ENCODE peak calls at places on chromosomes 12 and 14, in five cellular contexts. One of them, this sample, is unnamed.

GRCh38 chr12:118119449-118119879 is 15.7 kb upstream of the VSIG10 start:
- DNase-seq in colonic mucosa: no peak
- DNase-seq in HFFc6: no peak
- DNase-seq in CD4-positive, alpha-beta T cell: no peak
- DNase-seq in AG04450: no peak
- DNase-seq in this sample: no peak

GRCh38 chr14:92596328-92596943 is 82.9 kb downstream of the RIN3 start:
- DNase-seq in colonic mucosa: no peak
- DNase-seq in AG04450: no peak
- DNase-seq in HFFc6: no peak
- DNase-seq in CD4-positive, alpha-beta T cell: no peak
- DNase-seq in this sample: no peak

GRCh38 chr12:26271889-26272492 is 76.6 kb downstream of the SSPN start:
- DNase-seq in HFFc6: peak
- DNase-seq in AG04450: peak
- DNase-seq in CD4-positive, alpha-beta T cell: no peak
- DNase-seq in colonic mucosa: peak
- DNase-seq in this sample: no peak

GRCh38 chr12:6653342-6653741 is 6.1 kb upstream of the ACRBP start:
- DNase-seq in HFFc6: no peak
- DNase-seq in colonic mucosa: no peak
- DNase-seq in CD4-positive, alpha-beta T cell: no peak
- DNase-seq in AG04450: no peak
- DNase-seq in this sample: no peak

GRCh38 chr12:42905419-42905705 is 315.8 kb upstream of the PRICKLE1 start:
- DNase-seq in colonic mucosa: no peak
- DNase-seq in CD4-positive, alpha-beta T cell: no peak
- DNase-seq in AG04450: no peak
- DNase-seq in HFFc6: no peak
- DNase-seq in this sample: no peak

GRCh38 chr12:87924149-87924548 is 105.1 kb downstream of the C12orf50 start:
- DNase-seq in CD4-positive, alpha-beta T cell: no peak
- DNase-seq in colonic mucosa: no peak
- DNase-seq in AG04450: no peak
- DNase-seq in HFFc6: no peak
- DNase-seq in this sample: no peak

GRCh38 chr14:24403294-24404013 is 4.7 kb downstream of the NYNRIN start:
- DNase-seq in colonic mucosa: no peak
- DNase-seq in CD4-positive, alpha-beta T cell: no peak
- DNase-seq in HFFc6: peak
- DNase-seq in AG04450: no peak
- DNase-seq in this sample: no peak

GRCh38 chr14:105500726-105501101 is 9.7 kb downstream of the TEDC1 start:
- DNase-seq in AG04450: no peak
- DNase-seq in CD4-positive, alpha-beta T cell: no peak
- DNase-seq in HFFc6: no peak
- DNase-seq in colonic mucosa: no peak
- DNase-seq in this sample: no peak

GRCh38 chr14:81727243-81727642 is 193.6 kb upstream of the SEL1L start:
- DNase-seq in AG04450: no peak
- DNase-seq in colonic mucosa: no peak
- DNase-seq in CD4-positive, alpha-beta T cell: no peak
- DNase-seq in HFFc6: no peak
- DNase-seq in this sample: no peak

GRCh38 chr12:104083769-104084475 is 19.6 kb downstream of the HCFC2 start:
- DNase-seq in colonic mucosa: no peak
- DNase-seq in AG04450: no peak
- DNase-seq in CD4-positive, alpha-beta T cell: no peak
- DNase-seq in HFFc6: no peak
- DNase-seq in this sample: no peak

GRCh38 chr14:102774391-102775153 is 2.7 kb upstream of the TRAF3 start:
- DNase-seq in HFFc6: peak
- DNase-seq in colonic mucosa: peak
- DNase-seq in CD4-positive, alpha-beta T cell: peak
- DNase-seq in AG04450: no peak
- DNase-seq in this sample: no peak

GRCh38 chr12:111368291-111368683 is 608 bp downstream of the PHETA1 start:
- DNase-seq in colonic mucosa: peak
- DNase-seq in AG04450: no peak
- DNase-seq in CD4-positive, alpha-beta T cell: no peak
- DNase-seq in HFFc6: no peak
- DNase-seq in this sample: no peak

GRCh38 chr14:93033983-93034670 is 81.6 kb downstream of the ITPK1 start:
- DNase-seq in AG04450: no peak
- DNase-seq in HFFc6: no peak
- DNase-seq in colonic mucosa: no peak
- DNase-seq in CD4-positive, alpha-beta T cell: peak
- DNase-seq in this sample: no peak

GRCh38 chr12:12333407-12333831 is 16.6 kb downstream of the MANSC1 start:
- DNase-seq in HFFc6: no peak
- DNase-seq in AG04450: peak
- DNase-seq in colonic mucosa: peak
- DNase-seq in CD4-positive, alpha-beta T cell: no peak
- DNase-seq in this sample: no peak

GRCh38 chr12:125330645-125331341 is 265.6 kb downstream of the AACS start:
- DNase-seq in colonic mucosa: peak
- DNase-seq in AG04450: no peak
- DNase-seq in CD4-positive, alpha-beta T cell: peak
- DNase-seq in HFFc6: no peak
- DNase-seq in this sample: no peak

GRCh38 chr12:67068204-67068731 is 200.9 kb upstream of the CAND1 start:
- DNase-seq in CD4-positive, alpha-beta T cell: no peak
- DNase-seq in HFFc6: no peak
- DNase-seq in colonic mucosa: peak
- DNase-seq in AG04450: no peak
- DNase-seq in this sample: no peak

GRCh38 chr12:7667025-7667575 is 1.4 kb upstream of the APOBEC1 start:
- DNase-seq in colonic mucosa: no peak
- DNase-seq in AG04450: no peak
- DNase-seq in CD4-positive, alpha-beta T cell: no peak
- DNase-seq in HFFc6: peak
- DNase-seq in this sample: no peak

GRCh38 chr14:29603721-29604120 is 323.9 kb downstream of the PRKD1 start:
- DNase-seq in HFFc6: no peak
- DNase-seq in AG04450: no peak
- DNase-seq in colonic mucosa: no peak
- DNase-seq in CD4-positive, alpha-beta T cell: no peak
- DNase-seq in this sample: no peak

GRCh38 chr12:58710896-58711295 is 209.4 kb downstream of the LRIG3 start:
- DNase-seq in CD4-positive, alpha-beta T cell: no peak
- DNase-seq in colonic mucosa: no peak
- DNase-seq in HFFc6: no peak
- DNase-seq in AG04450: no peak
- DNase-seq in this sample: no peak

GRCh38 chr14:24272442-24272841 is 1.0 kb upstream of the RABGGTA start:
- DNase-seq in colonic mucosa: no peak
- DNase-seq in AG04450: no peak
- DNase-seq in HFFc6: no peak
- DNase-seq in CD4-positive, alpha-beta T cell: no peak
- DNase-seq in this sample: no peak

GRCh38 chr14:33165926-33166289 is 227.2 kb downstream of the NPAS3 start:
- DNase-seq in CD4-positive, alpha-beta T cell: no peak
- DNase-seq in HFFc6: no peak
- DNase-seq in colonic mucosa: no peak
- DNase-seq in AG04450: no peak
- DNase-seq in this sample: no peak

GRCh38 chr14:92573761-92574498 is 60.3 kb downstream of the RIN3 start:
- DNase-seq in colonic mucosa: no peak
- DNase-seq in HFFc6: no peak
- DNase-seq in AG04450: no peak
- DNase-seq in CD4-positive, alpha-beta T cell: no peak
- DNase-seq in this sample: no peak

GRCh38 chr12:106342397-106343212 is 14.9 kb upstream of the POLR3B start:
- DNase-seq in CD4-positive, alpha-beta T cell: no peak
- DNase-seq in HFFc6: peak
- DNase-seq in colonic mucosa: peak
- DNase-seq in AG04450: no peak
- DNase-seq in this sample: peak

GRCh38 chr12:60947533-60947932 is 1312.7 kb upstream of the USP15 start:
- DNase-seq in CD4-positive, alpha-beta T cell: no peak
- DNase-seq in AG04450: no peak
- DNase-seq in colonic mucosa: no peak
- DNase-seq in HFFc6: no peak
- DNase-seq in this sample: no peak

GRCh38 chr12:117561990-117562389 is 200.6 kb upstream of the NOS1 start:
- DNase-seq in AG04450: no peak
- DNase-seq in HFFc6: no peak
- DNase-seq in CD4-positive, alpha-beta T cell: no peak
- DNase-seq in colonic mucosa: no peak
- DNase-seq in this sample: no peak

GRCh38 chr14:73180385-73180805 is 44.1 kb downstream of the PSEN1 start:
- DNase-seq in AG04450: peak
- DNase-seq in colonic mucosa: no peak
- DNase-seq in HFFc6: peak
- DNase-seq in CD4-positive, alpha-beta T cell: no peak
- DNase-seq in this sample: peak

GRCh38 chr14:38882533-38882932 is 220.5 kb downstream of the SEC23A start:
- DNase-seq in AG04450: no peak
- DNase-seq in CD4-positive, alpha-beta T cell: no peak
- DNase-seq in colonic mucosa: no peak
- DNase-seq in HFFc6: no peak
- DNase-seq in this sample: no peak

GRCh38 chr12:109726511-109727038 is 12.9 kb downstream of the FAM222A start:
- DNase-seq in AG04450: no peak
- DNase-seq in colonic mucosa: no peak
- DNase-seq in HFFc6: no peak
- DNase-seq in CD4-positive, alpha-beta T cell: no peak
- DNase-seq in this sample: no peak

GRCh38 chr12:40946612-40947194 is 241.4 kb upstream of the PDZRN4 start:
- DNase-seq in colonic mucosa: no peak
- DNase-seq in CD4-positive, alpha-beta T cell: no peak
- DNase-seq in AG04450: no peak
- DNase-seq in HFFc6: peak
- DNase-seq in this sample: peak

GRCh38 chr12:14810953-14811483 is 3.0 kb downstream of the SMCO3 start:
- DNase-seq in HFFc6: peak
- DNase-seq in CD4-positive, alpha-beta T cell: no peak
- DNase-seq in colonic mucosa: peak
- DNase-seq in AG04450: no peak
- DNase-seq in this sample: no peak

DNA sequence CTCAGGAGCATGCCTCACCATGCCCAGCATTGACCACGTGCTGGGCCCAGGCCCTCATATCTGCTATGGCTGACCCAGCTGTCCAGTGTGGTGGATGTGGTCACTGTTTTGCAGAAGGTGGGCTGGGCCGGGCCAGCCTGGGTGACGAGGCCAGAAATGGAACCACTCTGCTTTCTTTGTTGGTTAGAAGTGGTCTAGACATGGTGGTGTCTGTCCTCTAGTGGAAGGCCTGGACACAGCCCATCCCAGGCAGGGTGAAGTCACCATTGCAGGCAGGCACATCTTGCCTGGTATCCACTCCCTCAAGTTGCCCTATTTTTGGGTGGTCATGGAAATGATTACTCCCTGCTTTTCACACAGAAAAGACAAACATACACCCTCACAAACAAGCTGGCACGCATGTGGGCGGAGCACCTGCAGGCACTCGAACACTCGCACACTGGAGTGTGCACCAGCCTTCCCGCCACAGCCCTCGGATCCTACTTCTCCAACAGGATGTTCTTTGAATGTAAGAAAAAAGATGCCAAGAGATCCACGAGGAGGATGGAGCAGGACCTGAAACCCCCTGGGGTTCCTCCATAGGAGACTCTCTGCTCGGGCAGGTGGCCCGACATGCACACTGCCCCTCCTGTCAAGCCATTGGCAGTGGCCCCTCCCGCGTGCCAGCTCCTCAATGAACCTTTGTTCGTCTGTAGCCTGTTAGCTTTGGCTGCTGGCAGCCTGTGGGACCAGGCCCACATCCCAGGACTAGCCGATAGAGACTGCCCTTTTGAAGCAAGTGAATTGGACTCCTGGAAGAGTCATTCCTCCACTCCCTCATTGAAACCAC is 38.4 kb downstream of the MLXIP start:
- DNase-seq in CD4-positive, alpha-beta T cell: no peak
- DNase-seq in AG04450: no peak
- DNase-seq in HFFc6: no peak
- DNase-seq in colonic mucosa: peak
- DNase-seq in this sample: no peak
- TF ChIP-seq CTCF in CD4-positive, alpha-beta T cell: no peak
- TF ChIP-seq CTCF in AG04450: no peak
- TF ChIP-seq CTCF in HFFc6: no peak
- TF ChIP-seq CTCF in colonic mucosa: no peak
- TF ChIP-seq CTCF in this sample: no peak

GRCh38 chr14:79408696-79409095 is 802.6 kb downstream of the DIO2 start:
- DNase-seq in CD4-positive, alpha-beta T cell: no peak
- DNase-seq in HFFc6: no peak
- DNase-seq in colonic mucosa: no peak
- DNase-seq in AG04450: no peak
- DNase-seq in this sample: no peak
- TF ChIP-seq CTCF in CD4-positive, alpha-beta T cell: no peak
- TF ChIP-seq CTCF in HFFc6: peak
- TF ChIP-seq CTCF in colonic mucosa: no peak
- TF ChIP-seq CTCF in AG04450: peak
- TF ChIP-seq CTCF in this sample: no peak

GRCh38 chr14:104224516-104225281 is 86.3 kb downstream of the KIF26A start:
- DNase-seq in AG04450: no peak
- DNase-seq in CD4-positive, alpha-beta T cell: no peak
- DNase-seq in HFFc6: no peak
- DNase-seq in colonic mucosa: peak
- DNase-seq in this sample: no peak
- TF ChIP-seq CTCF in AG04450: no peak
- TF ChIP-seq CTCF in CD4-positive, alpha-beta T cell: peak
- TF ChIP-seq CTCF in HFFc6: peak
- TF ChIP-seq CTCF in colonic mucosa: peak
- TF ChIP-seq CTCF in this sample: no peak

GRCh38 chr12:94650143-94651056 is at the start of gene TMCC3:
- DNase-seq in colonic mucosa: peak
- DNase-seq in CD4-positive, alpha-beta T cell: peak
- DNase-seq in HFFc6: no peak
- DNase-seq in AG04450: no peak
- DNase-seq in this sample: no peak
- TF ChIP-seq CTCF in colonic mucosa: no peak
- TF ChIP-seq CTCF in CD4-positive, alpha-beta T cell: no peak
- TF ChIP-seq CTCF in HFFc6: no peak
- TF ChIP-seq CTCF in AG04450: no peak
- TF ChIP-seq CTCF in this sample: no peak

GRCh38 chr12:21971344-21971743 is 30.1 kb upstream of the ABCC9 start:
- DNase-seq in HFFc6: no peak
- DNase-seq in AG04450: no peak
- DNase-seq in colonic mucosa: no peak
- DNase-seq in CD4-positive, alpha-beta T cell: no peak
- DNase-seq in this sample: no peak

GRCh38 chr12:21975293-21975692 is 34.1 kb upstream of the ABCC9 start:
- DNase-seq in AG04450: no peak
- DNase-seq in HFFc6: no peak
- DNase-seq in colonic mucosa: no peak
- DNase-seq in CD4-positive, alpha-beta T cell: no peak
- DNase-seq in this sample: no peak

GRCh38 chr12:21972055-21972454 is 30.8 kb upstream of the ABCC9 start:
- DNase-seq in HFFc6: no peak
- DNase-seq in AG04450: no peak
- DNase-seq in CD4-positive, alpha-beta T cell: no peak
- DNase-seq in colonic mucosa: no peak
- DNase-seq in this sample: no peak
- TF ChIP-seq CTCF in HFFc6: no peak
- TF ChIP-seq CTCF in AG04450: no peak
- TF ChIP-seq CTCF in CD4-positive, alpha-beta T cell: no peak
- TF ChIP-seq CTCF in colonic mucosa: no peak
- TF ChIP-seq CTCF in this sample: no peak

This sample was measured in AG09319.